ENCODE peak calls at places on chromosome 16, in six cellular contexts. One of them, this sample, is unnamed.

GRCh38 chr16:22240023-22240697 is 34.1 kb downstream of the EEF2K start:
- DNase-seq in ELR: no peak
- DNase-seq in NK-92 treated with Interleukin-12 subunit alpha and Interleukin-12 subunit beta, amount 100 ng/mL, for 24 hours: no peak
- DNase-seq in stimulated activated CD4-positive, alpha-beta T cell treated with anti-CD3 and anti-CD28 coated beads, Interleukin-1b, Interleukin-23, amount 100 ng/mL, for 1 hour: no peak
- DNase-seq in Caco-2: no peak
- DNase-seq in body of pancreas: peak; percentile 27
- DNase-seq in this sample: no peak

GRCh38 chr16:74606521-74607309 is at the start of gene GLG1:
- DNase-seq in body of pancreas: peak; percentile 91
- DNase-seq in stimulated activated CD4-positive, alpha-beta T cell treated with anti-CD3 and anti-CD28 coated beads, Interleukin-1b, Interleukin-23, amount 100 ng/mL, for 1 hour: peak; percentile 72
- DNase-seq in ELR: peak; percentile 93
- DNase-seq in NK-92 treated with Interleukin-12 subunit alpha and Interleukin-12 subunit beta, amount 100 ng/mL, for 24 hours: peak; percentile 75
- DNase-seq in Caco-2: peak; percentile 95
- DNase-seq in this sample: peak; percentile 94

GRCh38 chr16:56382459-56382858 is 42.9 kb downstream of the AMFR start:
- DNase-seq in ELR: no peak
- DNase-seq in stimulated activated CD4-positive, alpha-beta T cell treated with anti-CD3 and anti-CD28 coated beads, Interleukin-1b, Interleukin-23, amount 100 ng/mL, for 1 hour: no peak
- DNase-seq in NK-92 treated with Interleukin-12 subunit alpha and Interleukin-12 subunit beta, amount 100 ng/mL, for 24 hours: no peak
- DNase-seq in body of pancreas: no peak
- DNase-seq in Caco-2: no peak
- DNase-seq in this sample: no peak

GRCh38 chr16:86027366-86028126 is 128.6 kb downstream of the IRF8 start:
- DNase-seq in Caco-2: no peak
- DNase-seq in NK-92 treated with Interleukin-12 subunit alpha and Interleukin-12 subunit beta, amount 100 ng/mL, for 24 hours: no peak
- DNase-seq in stimulated activated CD4-positive, alpha-beta T cell treated with anti-CD3 and anti-CD28 coated beads, Interleukin-1b, Interleukin-23, amount 100 ng/mL, for 1 hour: no peak
- DNase-seq in ELR: no peak
- DNase-seq in body of pancreas: no peak
- DNase-seq in this sample: no peak

GRCh38 chr16:81642107-81642436 is 137.0 kb upstream of the PLCG2 start:
- DNase-seq in Caco-2: no peak
- DNase-seq in body of pancreas: no peak
- DNase-seq in ELR: no peak
- DNase-seq in stimulated activated CD4-positive, alpha-beta T cell treated with anti-CD3 and anti-CD28 coated beads, Interleukin-1b, Interleukin-23, amount 100 ng/mL, for 1 hour: no peak
- DNase-seq in NK-92 treated with Interleukin-12 subunit alpha and Interleukin-12 subunit beta, amount 100 ng/mL, for 24 hours: no peak
- DNase-seq in this sample: no peak

GRCh38 chr16:81604960-81605383 is 160.4 kb downstream of the CMIP start:
- DNase-seq in ELR: peak; percentile 86
- DNase-seq in body of pancreas: no peak
- DNase-seq in NK-92 treated with Interleukin-12 subunit alpha and Interleukin-12 subunit beta, amount 100 ng/mL, for 24 hours: no peak
- DNase-seq in Caco-2: no peak
- DNase-seq in stimulated activated CD4-positive, alpha-beta T cell treated with anti-CD3 and anti-CD28 coated beads, Interleukin-1b, Interleukin-23, amount 100 ng/mL, for 1 hour: no peak
- DNase-seq in this sample: no peak

GRCh38 chr16:3467920-3468319 is 24.4 kb downstream of the NAA60 start:
- DNase-seq in NK-92 treated with Interleukin-12 subunit alpha and Interleukin-12 subunit beta, amount 100 ng/mL, for 24 hours: no peak
- DNase-seq in stimulated activated CD4-positive, alpha-beta T cell treated with anti-CD3 and anti-CD28 coated beads, Interleukin-1b, Interleukin-23, amount 100 ng/mL, for 1 hour: no peak
- DNase-seq in ELR: peak; percentile 54
- DNase-seq in body of pancreas: no peak
- DNase-seq in Caco-2: no peak
- DNase-seq in this sample: peak; percentile 20

GRCh38 chr16:12458591-12459400 is 344.9 kb downstream of the CPPED1 start:
- DNase-seq in ELR: no peak
- DNase-seq in Caco-2: no peak
- DNase-seq in stimulated activated CD4-positive, alpha-beta T cell treated with anti-CD3 and anti-CD28 coated beads, Interleukin-1b, Interleukin-23, amount 100 ng/mL, for 1 hour: no peak
- DNase-seq in body of pancreas: peak; percentile 45
- DNase-seq in NK-92 treated with Interleukin-12 subunit alpha and Interleukin-12 subunit beta, amount 100 ng/mL, for 24 hours: no peak
- DNase-seq in this sample: no peak

GRCh38 chr16:85928411-85928820 is 29.5 kb downstream of the IRF8 start:
- DNase-seq in Caco-2: no peak
- DNase-seq in body of pancreas: peak; percentile 62
- DNase-seq in stimulated activated CD4-positive, alpha-beta T cell treated with anti-CD3 and anti-CD28 coated beads, Interleukin-1b, Interleukin-23, amount 100 ng/mL, for 1 hour: no peak
- DNase-seq in NK-92 treated with Interleukin-12 subunit alpha and Interleukin-12 subunit beta, amount 100 ng/mL, for 24 hours: no peak
- DNase-seq in ELR: no peak
- DNase-seq in this sample: no peak

GRCh38 chr16:1899641-1900451 is 18.4 kb downstream of the HS3ST6 start:
- DNase-seq in Caco-2: no peak
- DNase-seq in NK-92 treated with Interleukin-12 subunit alpha and Interleukin-12 subunit beta, amount 100 ng/mL, for 24 hours: no peak
- DNase-seq in stimulated activated CD4-positive, alpha-beta T cell treated with anti-CD3 and anti-CD28 coated beads, Interleukin-1b, Interleukin-23, amount 100 ng/mL, for 1 hour: no peak
- DNase-seq in body of pancreas: peak; percentile 76
- DNase-seq in ELR: no peak
- DNase-seq in this sample: no peak

GRCh38 chr16:87278191-87279093 is 38.8 kb downstream of the C16orf95 start:
- DNase-seq in NK-92 treated with Interleukin-12 subunit alpha and Interleukin-12 subunit beta, amount 100 ng/mL, for 24 hours: no peak
- DNase-seq in ELR: peak; percentile 76
- DNase-seq in Caco-2: peak; percentile 86
- DNase-seq in body of pancreas: peak; percentile 78
- DNase-seq in stimulated activated CD4-positive, alpha-beta T cell treated with anti-CD3 and anti-CD28 coated beads, Interleukin-1b, Interleukin-23, amount 100 ng/mL, for 1 hour: no peak
- DNase-seq in this sample: peak; percentile 79

GRCh38 chr16:86245895-86246294 is 264.4 kb upstream of the FOXF1 start:
- DNase-seq in ELR: no peak
- DNase-seq in NK-92 treated with Interleukin-12 subunit alpha and Interleukin-12 subunit beta, amount 100 ng/mL, for 24 hours: no peak
- DNase-seq in stimulated activated CD4-positive, alpha-beta T cell treated with anti-CD3 and anti-CD28 coated beads, Interleukin-1b, Interleukin-23, amount 100 ng/mL, for 1 hour: no peak
- DNase-seq in body of pancreas: no peak
- DNase-seq in Caco-2: no peak
- DNase-seq in this sample: no peak

GRCh38 chr16:13896543-13897182 is 23.3 kb upstream of the ERCC4 start:
- DNase-seq in Caco-2: peak; percentile 32
- DNase-seq in ELR: peak; percentile 19
- DNase-seq in stimulated activated CD4-positive, alpha-beta T cell treated with anti-CD3 and anti-CD28 coated beads, Interleukin-1b, Interleukin-23, amount 100 ng/mL, for 1 hour: no peak
- DNase-seq in NK-92 treated with Interleukin-12 subunit alpha and Interleukin-12 subunit beta, amount 100 ng/mL, for 24 hours: no peak
- DNase-seq in body of pancreas: no peak
- DNase-seq in this sample: peak; percentile 33

GRCh38 chr16:48629531-48629930 is 19.6 kb upstream of the N4BP1 start:
- DNase-seq in stimulated activated CD4-positive, alpha-beta T cell treated with anti-CD3 and anti-CD28 coated beads, Interleukin-1b, Interleukin-23, amount 100 ng/mL, for 1 hour: no peak
- DNase-seq in Caco-2: no peak
- DNase-seq in ELR: no peak
- DNase-seq in NK-92 treated with Interleukin-12 subunit alpha and Interleukin-12 subunit beta, amount 100 ng/mL, for 24 hours: no peak
- DNase-seq in body of pancreas: no peak
- DNase-seq in this sample: no peak

GRCh38 chr16:75486014-75486404 is 9.2 kb downstream of the CHST6 start:
- DNase-seq in body of pancreas: peak; percentile 44
- DNase-seq in Caco-2: peak; percentile 30
- DNase-seq in NK-92 treated with Interleukin-12 subunit alpha and Interleukin-12 subunit beta, amount 100 ng/mL, for 24 hours: no peak
- DNase-seq in stimulated activated CD4-positive, alpha-beta T cell treated with anti-CD3 and anti-CD28 coated beads, Interleukin-1b, Interleukin-23, amount 100 ng/mL, for 1 hour: no peak
- DNase-seq in ELR: no peak
- DNase-seq in this sample: no peak

This sample was measured in ACHN.